ENCODE peak calls at places on chromosomes 5 and 9, in six cellular contexts. One of them, this sample, is unnamed.

GRCh38 chr9:114968710-114969109 is 38.3 kb upstream of the TNFSF8 start:
- DNase-seq in PC-3: peak
- DNase-seq in OCI-LY7: no peak
- DNase-seq in fibroblast of pulmonary artery: peak
- DNase-seq in mesendoderm: peak
- DNase-seq in fibroblast of the aortic adventitia: peak
- DNase-seq in this sample: peak

GRCh38 chr5:17743580-17744435 is 109.5 kb downstream of the TAF11L14 start:
- DNase-seq in mesendoderm: peak
- DNase-seq in PC-3: peak
- DNase-seq in OCI-LY7: no peak
- DNase-seq in fibroblast of the aortic adventitia: peak
- DNase-seq in fibroblast of pulmonary artery: no peak
- DNase-seq in this sample: peak

GRCh38 chr5:168706655-168707069 is 127.5 kb upstream of the PANK3 start:
- DNase-seq in PC-3: peak
- DNase-seq in mesendoderm: peak
- DNase-seq in fibroblast of the aortic adventitia: peak
- DNase-seq in OCI-LY7: peak
- DNase-seq in fibroblast of pulmonary artery: peak
- DNase-seq in this sample: peak

GRCh38 chr5:4651811-4652565 is 488.1 kb upstream of the ADAMTS16 start:
- DNase-seq in fibroblast of the aortic adventitia: no peak
- DNase-seq in PC-3: no peak
- DNase-seq in fibroblast of pulmonary artery: no peak
- DNase-seq in OCI-LY7: no peak
- DNase-seq in mesendoderm: peak
- DNase-seq in this sample: no peak

GRCh38 chr5:10301266-10301665 is 6.4 kb downstream of the CMBL start:
- DNase-seq in fibroblast of the aortic adventitia: no peak
- DNase-seq in fibroblast of pulmonary artery: no peak
- DNase-seq in OCI-LY7: no peak
- DNase-seq in mesendoderm: no peak
- DNase-seq in PC-3: no peak
- DNase-seq in this sample: no peak

GRCh38 chr5:44345871-44346270 is 43.3 kb downstream of the FGF10 start:
- DNase-seq in fibroblast of pulmonary artery: no peak
- DNase-seq in fibroblast of the aortic adventitia: no peak
- DNase-seq in mesendoderm: peak
- DNase-seq in OCI-LY7: no peak
- DNase-seq in PC-3: no peak
- DNase-seq in this sample: no peak

GRCh38 chr5:96657068-96657467 is 5.1 kb upstream of the CAST start:
- DNase-seq in PC-3: peak
- DNase-seq in OCI-LY7: no peak
- DNase-seq in fibroblast of pulmonary artery: peak
- DNase-seq in mesendoderm: no peak
- DNase-seq in fibroblast of the aortic adventitia: peak
- DNase-seq in this sample: peak

GRCh38 chr5:115766608-115767007 is 49.9 kb downstream of the CDO1 start:
- DNase-seq in PC-3: no peak
- DNase-seq in fibroblast of pulmonary artery: no peak
- DNase-seq in fibroblast of the aortic adventitia: no peak
- DNase-seq in mesendoderm: no peak
- DNase-seq in OCI-LY7: no peak
- DNase-seq in this sample: no peak

GRCh38 chr5:54178991-54179390 is 131.4 kb downstream of the ARL15 start:
- DNase-seq in mesendoderm: no peak
- DNase-seq in OCI-LY7: no peak
- DNase-seq in PC-3: no peak
- DNase-seq in fibroblast of the aortic adventitia: no peak
- DNase-seq in fibroblast of pulmonary artery: no peak
- DNase-seq in this sample: no peak

GRCh38 chr5:178994580-178995340 is at the start of gene GRM6:
- DNase-seq in fibroblast of the aortic adventitia: no peak
- DNase-seq in fibroblast of pulmonary artery: no peak
- DNase-seq in OCI-LY7: no peak
- DNase-seq in mesendoderm: peak
- DNase-seq in PC-3: no peak
- DNase-seq in this sample: no peak

GRCh38 chr5:69042500-69042899 is 51.3 kb upstream of the SLC30A5 start:
- DNase-seq in fibroblast of the aortic adventitia: no peak
- DNase-seq in OCI-LY7: no peak
- DNase-seq in PC-3: no peak
- DNase-seq in fibroblast of pulmonary artery: no peak
- DNase-seq in mesendoderm: no peak
- DNase-seq in this sample: no peak

GRCh38 chr5:102049517-102049916 is 246.6 kb downstream of the SLCO4C1 start:
- DNase-seq in fibroblast of pulmonary artery: no peak
- DNase-seq in fibroblast of the aortic adventitia: no peak
- DNase-seq in PC-3: no peak
- DNase-seq in OCI-LY7: no peak
- DNase-seq in mesendoderm: no peak
- DNase-seq in this sample: no peak

GRCh38 chr5:121949885-121950284 is 11.9 kb upstream of the SRFBP1 start:
- DNase-seq in fibroblast of pulmonary artery: peak
- DNase-seq in PC-3: peak
- DNase-seq in fibroblast of the aortic adventitia: peak
- DNase-seq in mesendoderm: peak
- DNase-seq in OCI-LY7: peak
- DNase-seq in this sample: peak

GRCh38 chr5:178104492-178104891 is 8.8 kb upstream of the N4BP3 start:
- DNase-seq in mesendoderm: no peak
- DNase-seq in OCI-LY7: no peak
- DNase-seq in PC-3: no peak
- DNase-seq in fibroblast of the aortic adventitia: no peak
- DNase-seq in fibroblast of pulmonary artery: no peak
- DNase-seq in this sample: no peak

GRCh38 chr5:59460368-59461153 is 433.0 kb downstream of the PDE4D start:
- DNase-seq in mesendoderm: peak
- DNase-seq in OCI-LY7: no peak
- DNase-seq in fibroblast of pulmonary artery: no peak
- DNase-seq in PC-3: no peak
- DNase-seq in fibroblast of the aortic adventitia: no peak
- DNase-seq in this sample: no peak

GRCh38 chr9:98983295-98984268 is 39.9 kb downstream of the COL15A1 start:
- DNase-seq in mesendoderm: no peak
- DNase-seq in OCI-LY7: no peak
- DNase-seq in PC-3: no peak
- DNase-seq in fibroblast of the aortic adventitia: peak
- DNase-seq in fibroblast of pulmonary artery: peak
- DNase-seq in this sample: peak

GRCh38 chr5:40813698-40814281 is 15.6 kb upstream of the PRKAA1 start:
- DNase-seq in PC-3: no peak
- DNase-seq in mesendoderm: no peak
- DNase-seq in fibroblast of the aortic adventitia: no peak
- DNase-seq in OCI-LY7: no peak
- DNase-seq in fibroblast of pulmonary artery: no peak
- DNase-seq in this sample: no peak

GRCh38 chr5:82365744-82366228 is 87.6 kb upstream of the RPS23 start:
- DNase-seq in fibroblast of pulmonary artery: peak
- DNase-seq in OCI-LY7: no peak
- DNase-seq in mesendoderm: no peak
- DNase-seq in PC-3: peak
- DNase-seq in fibroblast of the aortic adventitia: peak
- DNase-seq in this sample: peak

GRCh38 chr5:141691286-141691866 is 9.3 kb upstream of the ARAP3 start:
- DNase-seq in fibroblast of the aortic adventitia: no peak
- DNase-seq in mesendoderm: no peak
- DNase-seq in fibroblast of pulmonary artery: no peak
- DNase-seq in OCI-LY7: no peak
- DNase-seq in PC-3: no peak
- DNase-seq in this sample: no peak

GRCh38 chr5:141692919-141693848 is 11.2 kb upstream of the ARAP3 start:
- DNase-seq in PC-3: no peak
- DNase-seq in OCI-LY7: no peak
- DNase-seq in fibroblast of pulmonary artery: peak
- DNase-seq in fibroblast of the aortic adventitia: peak
- DNase-seq in mesendoderm: no peak
- DNase-seq in this sample: no peak

GRCh38 chr5:141692533-141692888 is 10.5 kb upstream of the ARAP3 start:
- DNase-seq in fibroblast of pulmonary artery: no peak
- DNase-seq in OCI-LY7: no peak
- DNase-seq in fibroblast of the aortic adventitia: no peak
- DNase-seq in PC-3: no peak
- DNase-seq in mesendoderm: no peak
- DNase-seq in this sample: no peak

GRCh38 chr5:141694479-141694878 is 12.4 kb upstream of the ARAP3 start:
- DNase-seq in OCI-LY7: peak
- DNase-seq in fibroblast of pulmonary artery: no peak
- DNase-seq in fibroblast of the aortic adventitia: no peak
- DNase-seq in PC-3: no peak
- DNase-seq in mesendoderm: no peak
- DNase-seq in this sample: no peak

DNA sequence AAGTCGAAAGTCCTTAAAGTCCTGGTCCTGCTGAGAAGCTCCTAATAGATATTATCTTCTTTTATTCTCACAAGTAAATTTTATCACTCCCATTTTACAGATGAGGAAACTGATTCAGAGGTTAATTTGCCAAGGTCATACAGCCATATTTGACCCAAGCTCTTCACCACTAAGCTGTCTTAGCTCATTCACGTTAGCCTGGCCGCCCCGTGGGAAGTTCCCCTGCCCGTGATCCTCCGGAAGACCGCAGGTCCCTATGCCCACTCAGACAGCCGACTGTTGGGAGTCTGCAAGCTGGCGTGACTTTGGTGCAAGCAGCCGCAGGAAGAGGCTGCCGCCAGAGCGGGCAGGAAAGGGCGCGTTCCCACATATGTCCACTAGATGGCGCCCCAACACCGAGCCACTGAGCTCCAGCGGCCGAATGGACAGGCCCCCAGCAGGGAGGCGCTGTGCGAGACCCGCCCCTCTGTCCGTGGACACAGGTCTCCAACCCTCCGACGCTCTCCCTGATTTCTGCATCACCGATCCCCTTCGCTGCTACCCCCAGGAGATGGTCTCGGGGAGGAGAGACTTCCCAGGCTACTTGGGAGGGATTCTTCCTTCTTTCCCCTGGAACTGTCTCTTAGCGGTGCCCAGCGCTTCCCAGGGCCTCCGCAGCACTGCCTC is 10.0 kb upstream of the ARAP3 start:
- DNase-seq in PC-3: peak
- DNase-seq in OCI-LY7: peak
- DNase-seq in mesendoderm: peak
- DNase-seq in fibroblast of the aortic adventitia: peak
- DNase-seq in fibroblast of pulmonary artery: peak
- DNase-seq in this sample: peak
- H3K4me3 ChIP-seq in PC-3: peak
- H3K4me3 ChIP-seq in OCI-LY7: peak
- H3K4me3 ChIP-seq in mesendoderm: no peak
- H3K4me3 ChIP-seq in fibroblast of the aortic adventitia: peak
- H3K4me3 ChIP-seq in fibroblast of pulmonary artery: peak
- H3K4me3 ChIP-seq in this sample: peak

DNA sequence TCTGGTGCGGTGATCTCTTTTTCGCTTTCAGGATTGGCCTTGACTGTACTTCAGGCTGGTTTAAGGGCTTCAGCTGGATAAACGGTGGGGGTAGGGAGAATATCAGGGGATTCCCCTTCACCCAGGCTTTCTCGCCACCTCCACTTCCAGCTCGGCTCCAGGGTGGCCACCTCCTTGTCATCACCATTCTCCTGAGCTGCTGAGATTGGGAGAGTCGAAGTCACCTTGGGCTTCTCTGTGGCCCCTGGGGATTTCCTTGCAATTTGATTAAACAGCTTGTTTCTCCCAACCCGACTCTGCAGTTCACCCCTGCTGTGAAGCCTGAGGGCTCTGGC is 964 bp downstream of the BSPRY start:
- DNase-seq in fibroblast of the aortic adventitia: no peak
- DNase-seq in PC-3: no peak
- DNase-seq in OCI-LY7: no peak
- DNase-seq in mesendoderm: no peak
- DNase-seq in fibroblast of pulmonary artery: no peak
- DNase-seq in this sample: no peak
- H3K4me3 ChIP-seq in fibroblast of the aortic adventitia: no peak
- H3K4me3 ChIP-seq in PC-3: peak
- H3K4me3 ChIP-seq in OCI-LY7: peak
- H3K4me3 ChIP-seq in mesendoderm: no peak
- H3K4me3 ChIP-seq in fibroblast of pulmonary artery: no peak
- H3K4me3 ChIP-seq in this sample: no peak

DNA sequence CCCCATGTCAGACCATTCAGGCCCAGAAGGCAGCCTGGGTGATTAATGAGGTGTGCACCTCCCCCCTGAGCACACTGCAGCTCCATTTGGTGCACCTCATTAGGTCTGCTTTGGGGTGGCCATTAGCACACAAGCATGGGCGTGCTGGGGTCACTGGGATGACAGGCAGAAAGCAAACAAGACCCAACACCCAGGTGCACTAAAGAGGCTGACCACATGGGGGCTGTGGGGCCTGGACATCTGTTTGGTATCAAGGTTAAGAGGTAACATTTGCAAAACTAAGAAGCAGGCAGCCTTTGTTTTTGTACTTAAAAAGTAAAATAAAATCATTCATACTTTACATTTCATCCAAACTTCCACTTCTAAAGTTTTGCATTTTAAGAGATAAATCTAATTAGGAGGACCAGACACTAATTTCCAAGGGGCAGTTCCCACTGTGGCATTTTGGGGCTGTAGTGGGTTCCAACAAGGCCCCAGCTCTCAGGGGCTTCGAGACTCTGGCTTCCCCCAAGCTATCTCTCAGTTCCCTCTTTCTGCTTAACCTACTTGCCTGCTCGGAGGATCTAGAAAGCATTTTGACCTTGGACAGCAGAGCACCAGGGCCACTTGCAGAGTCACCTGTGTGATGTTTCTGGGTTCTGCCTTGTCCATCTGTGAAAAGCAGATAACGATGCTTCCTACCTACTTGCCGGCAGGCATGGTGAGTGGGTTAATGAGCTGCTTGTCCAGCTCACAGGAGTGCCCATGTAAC is 175.6 kb downstream of the MED10 start:
- DNase-seq in OCI-LY7: peak
- DNase-seq in fibroblast of the aortic adventitia: no peak
- DNase-seq in fibroblast of pulmonary artery: no peak
- DNase-seq in PC-3: peak
- DNase-seq in mesendoderm: peak
- DNase-seq in this sample: no peak
- H3K4me3 ChIP-seq in OCI-LY7: no peak
- H3K4me3 ChIP-seq in fibroblast of the aortic adventitia: no peak
- H3K4me3 ChIP-seq in fibroblast of pulmonary artery: no peak
- H3K4me3 ChIP-seq in PC-3: no peak
- H3K4me3 ChIP-seq in mesendoderm: no peak
- H3K4me3 ChIP-seq in this sample: no peak

GRCh38 chr9:33022303-33022702 is 2.8 kb upstream of the DNAJA1 start:
- DNase-seq in PC-3: no peak
- DNase-seq in OCI-LY7: no peak
- DNase-seq in fibroblast of the aortic adventitia: no peak
- DNase-seq in mesendoderm: no peak
- DNase-seq in fibroblast of pulmonary artery: no peak
- DNase-seq in this sample: no peak

GRCh38 chr9:33022755-33023154 is 2.3 kb upstream of the DNAJA1 start:
- DNase-seq in fibroblast of the aortic adventitia: no peak
- DNase-seq in OCI-LY7: no peak
- DNase-seq in PC-3: no peak
- DNase-seq in fibroblast of pulmonary artery: no peak
- DNase-seq in mesendoderm: no peak
- DNase-seq in this sample: no peak

GRCh38 chr9:33024966-33025571 is at the start of gene DNAJA1:
- DNase-seq in PC-3: peak
- DNase-seq in OCI-LY7: peak
- DNase-seq in mesendoderm: peak
- DNase-seq in fibroblast of the aortic adventitia: peak
- DNase-seq in fibroblast of pulmonary artery: peak
- DNase-seq in this sample: peak

GRCh38 chr9:33024126-33024965 is 727 bp upstream of the DNAJA1 start:
- DNase-seq in mesendoderm: peak
- DNase-seq in fibroblast of pulmonary artery: peak
- DNase-seq in OCI-LY7: peak
- DNase-seq in PC-3: peak
- DNase-seq in fibroblast of the aortic adventitia: peak
- DNase-seq in this sample: peak

GRCh38 chr9:33023661-33024060 is 1.4 kb upstream of the DNAJA1 start:
- DNase-seq in OCI-LY7: no peak
- DNase-seq in mesendoderm: no peak
- DNase-seq in fibroblast of the aortic adventitia: no peak
- DNase-seq in PC-3: no peak
- DNase-seq in fibroblast of pulmonary artery: no peak
- DNase-seq in this sample: no peak
- H3K4me3 ChIP-seq in OCI-LY7: peak
- H3K4me3 ChIP-seq in mesendoderm: no peak
- H3K4me3 ChIP-seq in fibroblast of the aortic adventitia: peak
- H3K4me3 ChIP-seq in PC-3: peak
- H3K4me3 ChIP-seq in fibroblast of pulmonary artery: peak
- H3K4me3 ChIP-seq in this sample: peak